ENCODE peak calls at places on chromosomes 11 and 22, in eight cellular contexts. Q is sigmoid colon; D is amniotic epithelial cell; U is iris pigment epithelial cell; B is IMR-90; I is left colon; Z is left kidney; N is stimulated activated CD8-positive, alpha-beta memory T cell treated with anti-CD3 and anti-CD28 coated beads, Interleukin-15, amount 100 ng/mL, for 24 hours. M is an unnamed sample.

GRCh38 chr22:23478175-23478574 is 101.9 kb downstream of the IGLL1 start:
- DNase-seq in Q (no peak), D (peak; percentile 51), U (peak; percentile 4), B (no peak), I (no peak), Z (no peak), N (no peak), M (no peak)

GRCh38 chr11:69905611-69906452 is 86.6 kb upstream of the FGF3 start:
- DNase-seq in Q (no peak), D (peak; percentile 30), U (no peak), B (no peak), I (peak; percentile 79), Z (no peak), N (no peak), M (peak; percentile 79)

GRCh38 chr22:22043296-22044078 is 60.9 kb upstream of the TOP3B start:
- DNase-seq in Q (no peak), D (no peak), U (no peak), B (no peak), I (no peak), Z (no peak), N (no peak), M (no peak)

GRCh38 chr11:119421941-119422504 is 949 bp downstream of the THY1 start:
- DNase-seq in Q (no peak), D (no peak), U (peak; percentile 40), B (peak; percentile 24), I (no peak), Z (peak; percentile 77), N (no peak), M (no peak)

GRCh38 chr11:86244522-86245368 is at the start of gene EED:
- DNase-seq in Q (peak; percentile 97), D (peak; percentile 93), U (peak; percentile 98), B (peak; percentile 94), I (peak; percentile 96), Z (peak; percentile 99), N (peak; percentile 83), M (peak; percentile 96)

GRCh38 chr11:17463795-17464194 is 12.8 kb downstream of the ABCC8 start:
- DNase-seq in Q (no peak), D (no peak), U (no peak), B (no peak), I (no peak), Z (no peak), N (no peak), M (no peak)

GRCh38 chr11:128587415-128587814 is at the start of gene ETS1:
- DNase-seq in Q (no peak), D (no peak), U (no peak), B (no peak), I (no peak), Z (no peak), N (no peak), M (no peak)

GRCh38 chr11:114774599-114775365 is 96.5 kb downstream of the NXPE2 start:
- DNase-seq in Q (no peak), D (peak; percentile 40), U (peak; percentile 41), B (peak; percentile 46), I (no peak), Z (peak; percentile 93), N (no peak), M (peak; percentile 58)

GRCh38 chr11:2085251-2086066 is 53.7 kb downstream of the IGF2 start:
- DNase-seq in Q (peak; percentile 53), D (no peak), U (no peak), B (no peak), I (peak; percentile 18), Z (no peak), N (no peak), M (no peak)

GRCh38 chr11:26994579-26995210 is 783 bp downstream of the FIBIN start:
- DNase-seq in Q (peak; percentile 66), D (no peak), U (peak; percentile 65), B (no peak), I (no peak), Z (peak; percentile 23), N (no peak), M (no peak)

GRCh38 chr22:34080501-34080900 is 160.2 kb upstream of the LARGE1 start:
- DNase-seq in Q (no peak), D (no peak), U (no peak), B (no peak), I (no peak), Z (no peak), N (no peak), M (no peak)

GRCh38 chr11:34819740-34820482 is 96.3 kb downstream of the APIP start:
- DNase-seq in Q (no peak), D (peak; percentile 77), U (no peak), B (no peak), I (no peak), Z (no peak), N (no peak), M (no peak)

GRCh38 chr11:75208444-75208843 is 32.1 kb upstream of the TPBGL start:
- DNase-seq in Q (no peak), D (no peak), U (no peak), B (no peak), I (no peak), Z (no peak), N (no peak), M (no peak)

GRCh38 chr11:70913715-70914231 is 338.6 kb downstream of the SHANK2 start:
- DNase-seq in Q (peak; percentile 77), D (no peak), U (no peak), B (no peak), I (peak; percentile 71), Z (peak; percentile 59), N (no peak), M (peak; percentile 40)

GRCh38 chr11:3865388-3866193 is 10.1 kb downstream of the STIM1 start:
- DNase-seq in Q (no peak), D (peak; percentile 74), U (peak; percentile 73), B (peak; percentile 76), I (no peak), Z (peak; percentile 41), N (no peak), M (no peak)